ENCODE peak calls at places on chromosomes 1 and 21, in eight cellular contexts. K is GOT3; W is stimulated activated CD4-positive, alpha-beta T cell treated with anti-CD3 and anti-CD28 coated beads, Interleukin-12 subunit alpha, Interleukin-12 subunit beta, amount 100 ng/mL, for 4 hours; V is NCI-H2081 treated with DMSO at 0.1 percent for 48 hours; M is activated gamma-delta T cell treated with anti-CD3 and anti-CD28 coated beads, Interleukin-2, amount 50 U/mL, for 16 hours; O is GM19239; E is left ventricle myocardium inferior; A is NCI-H1092. S is an unnamed sample.

GRCh38 chr1:204323887-204324286 is 35.8 kb downstream of the PLEKHA6 start:
- DNase-seq in K (no peak), W (peak), V (no peak), M (no peak), O (no peak), E (no peak), A (no peak), S (no peak)

GRCh38 chr1:66446261-66447001 is 87.5 kb upstream of the SGIP1 start:
- DNase-seq in K (no peak), W (no peak), V (peak), M (peak), O (peak), E (no peak), A (peak), S (no peak)

GRCh38 chr1:7013833-7014639 is 228.8 kb downstream of the CAMTA1 start:
- DNase-seq in K (no peak), W (no peak), V (no peak), M (no peak), O (no peak), E (peak), A (no peak), S (no peak)

GRCh38 chr1:71015745-71016144 is 31.9 kb downstream of the PTGER3 start:
- DNase-seq in K (no peak), W (no peak), V (no peak), M (no peak), O (no peak), E (no peak), A (no peak), S (no peak)

GRCh38 chr1:44808938-44809917 is 905 bp downstream of the BTBD19 start:
- DNase-seq in K (no peak), W (peak), V (no peak), M (peak), O (peak), E (peak), A (no peak), S (no peak)

GRCh38 chr1:119713538-119714456 is 2.1 kb downstream of the PHGDH start:
- DNase-seq in K (no peak), W (no peak), V (no peak), M (no peak), O (no peak), E (no peak), A (peak), S (no peak)

GRCh38 chr1:42692941-42693340 is 10.7 kb downstream of the YBX1 start:
- DNase-seq in K (no peak), W (no peak), V (no peak), M (no peak), O (no peak), E (no peak), A (no peak), S (no peak)

GRCh38 chr1:31249854-31250253 is 10.2 kb upstream of the NKAIN1 start:
- DNase-seq in K (no peak), W (no peak), V (no peak), M (no peak), O (no peak), E (no peak), A (no peak), S (no peak)

GRCh38 chr21:36694041-36694515 is 4.8 kb upstream of the SIM2 start:
- DNase-seq in K (no peak), W (no peak), V (no peak), M (no peak), O (no peak), E (no peak), A (no peak), S (no peak)

GRCh38 chr1:7478797-7479499 is 292.1 kb upstream of the VAMP3 start:
- DNase-seq in K (no peak), W (no peak), V (no peak), M (no peak), O (no peak), E (peak), A (peak), S (no peak)

GRCh38 chr1:227946624-227947424 is 908 bp downstream of the WNT9A start:
- DNase-seq in K (no peak), W (peak), V (peak), M (peak), O (peak), E (peak), A (peak), S (no peak)

GRCh38 chr1:227938911-227939790 is 8.6 kb downstream of the WNT9A start:
- DNase-seq in K (no peak), W (no peak), V (no peak), M (no peak), O (no peak), E (no peak), A (no peak), S (no peak)

GRCh38 chr1:153888518-153888917 is 34.3 kb downstream of the GATAD2B start:
- DNase-seq in K (no peak), W (no peak), V (no peak), M (no peak), O (peak), E (no peak), A (no peak), S (no peak)

GRCh38 chr1:22662986-22663408 is 10.0 kb downstream of the C1QB start:
- DNase-seq in K (no peak), W (no peak), V (no peak), M (no peak), O (no peak), E (no peak), A (no peak), S (no peak)

GRCh38 chr1:182357913-182358312 is 33.7 kb downstream of the GLUL start:
- DNase-seq in K (no peak), W (no peak), V (no peak), M (no peak), O (no peak), E (no peak), A (peak), S (no peak)

GRCh38 chr1:154155282-154155681 is 409 bp upstream of the NUP210L start:
- DNase-seq in K (no peak), W (no peak), V (no peak), M (no peak), O (no peak), E (no peak), A (no peak), S (peak)

GRCh38 chr1:51421961-51422360 is 91.6 kb upstream of the TTC39A start:
- DNase-seq in K (no peak), W (no peak), V (no peak), M (no peak), O (no peak), E (no peak), A (no peak), S (no peak)

GRCh38 chr1:162918111-162918754 is 57.3 kb upstream of the CCDC190 start:
- DNase-seq in K (no peak), W (no peak), V (no peak), M (no peak), O (no peak), E (no peak), A (no peak), S (no peak)

GRCh38 chr1:221961532-221962292 is 219.8 kb upstream of the DUSP10 start:
- DNase-seq in K (no peak), W (no peak), V (no peak), M (peak), O (peak), E (no peak), A (no peak), S (no peak)

GRCh38 chr1:19512545-19512944 is 27.2 kb upstream of the CAPZB start:
- DNase-seq in K (no peak), W (no peak), V (no peak), M (no peak), O (no peak), E (no peak), A (no peak), S (no peak)

GRCh38 chr1:106952766-106953165 is 103.7 kb upstream of the PRMT6 start:
- DNase-seq in K (no peak), W (no peak), V (no peak), M (no peak), O (no peak), E (no peak), A (no peak), S (no peak)

GRCh38 chr1:84782311-84782771 is 92.1 kb upstream of the SSX2IP start:
- DNase-seq in K (peak), W (peak), V (no peak), M (peak), O (peak), E (peak), A (no peak), S (no peak)

GRCh38 chr1:21544095-21544494 is 34.9 kb downstream of the ALPL start:
- DNase-seq in K (no peak), W (no peak), V (no peak), M (no peak), O (no peak), E (no peak), A (no peak), S (no peak)

GRCh38 chr1:51729156-51729823 is 112.4 kb downstream of the OSBPL9 start:
- DNase-seq in K (peak), W (peak), V (peak), M (peak), O (peak), E (peak), A (peak), S (no peak)

GRCh38 chr1:70112838-70113237 is 92.5 kb downstream of the LRRC40 start:
- DNase-seq in K (no peak), W (no peak), V (no peak), M (no peak), O (no peak), E (no peak), A (no peak), S (no peak)

GRCh38 chr1:24027838-24028468 is 47.8 kb upstream of the SRSF10 start:
- DNase-seq in K (no peak), W (no peak), V (no peak), M (no peak), O (no peak), E (no peak), A (no peak), S (no peak)

GRCh38 chr1:65525297-65526048 is 105.0 kb downstream of the LEPR start:
- DNase-seq in K (no peak), W (no peak), V (no peak), M (no peak), O (no peak), E (no peak), A (no peak), S (no peak)

GRCh38 chr1:217493290-217493689 is 137.6 kb downstream of the GPATCH2 start:
- DNase-seq in K (no peak), W (no peak), V (no peak), M (no peak), O (no peak), E (no peak), A (no peak), S (no peak)

GRCh38 chr1:17090844-17091243 is 28.4 kb downstream of the PADI2 start:
- DNase-seq in K (no peak), W (no peak), V (no peak), M (no peak), O (no peak), E (no peak), A (no peak), S (no peak)

GRCh38 chr1:31154000-31154631 is 85.6 kb downstream of the NKAIN1 start:
- DNase-seq in K (no peak), W (no peak), V (no peak), M (no peak), O (no peak), E (no peak), A (no peak), S (no peak)

S was measured in thoracic aorta.